ENCODE peak calls at places on chromosomes 4 and X, in ten cellular contexts. L is NB4, J is PC-9, N is tibial nerve, I is IMR-90, O is foreskin fibroblast, E is heart right ventricle, U is endothelial cell of umbilical vein, T is Peyer's patch, B is A549. H is an unnamed sample.

GRCh38 chr4:100707786-100708185 is 190.0 kb upstream of the EMCN start:
- DNase-seq in L (no peak), J (no peak), N (no peak), I (no peak), O (no peak), E (no peak), U (no peak), T (no peak), B (no peak), H (no peak)

GRCh38 chrX:137194164-137194563 is 160.4 kb upstream of the GPR101 start:
- DNase-seq in L (peak), J (peak), N (no peak), I (peak), O (no peak), E (peak), U (peak), T (no peak), B (peak), H (no peak)

GRCh38 chrX:71143508-71143907 is 1.1 kb upstream of the NLGN3 start:
- DNase-seq in L (no peak), J (no peak), N (peak), I (peak), O (peak), E (no peak), U (no peak), T (no peak), B (no peak), H (no peak)

GRCh38 chrX:24542756-24543155 is 77.7 kb downstream of the PDK3 start:
- DNase-seq in L (no peak), J (no peak), N (no peak), I (no peak), O (no peak), E (no peak), U (peak), T (no peak), B (no peak), H (no peak)

GRCh38 chr4:39305902-39306677 is 60.1 kb downstream of the RFC1 start:
- DNase-seq in L (peak), J (no peak), N (no peak), I (no peak), O (peak), E (no peak), U (no peak), T (no peak), B (no peak), H (no peak)

GRCh38 chr4:41181037-41181436 is 33.3 kb downstream of the APBB2 start:
- DNase-seq in L (no peak), J (no peak), N (no peak), I (no peak), O (no peak), E (no peak), U (no peak), T (no peak), B (no peak), H (no peak)

GRCh38 chr4:87732033-87732770 is 67.2 kb upstream of the IBSP start:
- DNase-seq in L (peak), J (no peak), N (no peak), I (no peak), O (no peak), E (no peak), U (no peak), T (no peak), B (no peak), H (peak)

GRCh38 chr4:67220848-67221247 is 324.5 kb downstream of the CENPC start:
- DNase-seq in L (no peak), J (no peak), N (no peak), I (no peak), O (no peak), E (no peak), U (no peak), T (no peak), B (no peak), H (no peak)

GRCh38 chr4:5660185-5660584 is 48.2 kb downstream of the EVC2 start:
- DNase-seq in L (no peak), J (no peak), N (no peak), I (peak), O (no peak), E (no peak), U (no peak), T (no peak), B (no peak), H (no peak)

GRCh38 chrX:120428309-120428708 is 40.8 kb downstream of the LAMP2 start:
- DNase-seq in L (no peak), J (no peak), N (no peak), I (no peak), O (no peak), E (no peak), U (peak), T (no peak), B (no peak), H (no peak)

GRCh38 chr4:64598068-64598467 is 188.8 kb upstream of the TECRL start:
- DNase-seq in L (no peak), J (no peak), N (no peak), I (no peak), O (no peak), E (no peak), U (no peak), T (no peak), B (no peak), H (no peak)

GRCh38 chrX:19272452-19272851 is 71.3 kb upstream of the PDHA1 start:
- DNase-seq in L (no peak), J (no peak), N (no peak), I (peak), O (no peak), E (no peak), U (no peak), T (no peak), B (no peak), H (no peak)

GRCh38 chrX:47560179-47560830 is 700 bp upstream of the ARAF start:
- DNase-seq in L (no peak), J (no peak), N (no peak), I (peak), O (no peak), E (no peak), U (no peak), T (no peak), B (no peak), H (no peak)

GRCh38 chrX:108029928-108030711 is 14.7 kb upstream of the VSIG1 start:
- DNase-seq in L (no peak), J (no peak), N (no peak), I (no peak), O (no peak), E (no peak), U (no peak), T (no peak), B (no peak), H (no peak)

GRCh38 chr4:178395798-178396197 is 953.6 kb upstream of the AGA start:
- DNase-seq in L (peak), J (no peak), N (no peak), I (no peak), O (no peak), E (no peak), U (no peak), T (no peak), B (no peak), H (no peak)

GRCh38 chr4:36414248-36414647 is 132.8 kb downstream of the DTHD1 start:
- DNase-seq in L (peak), J (no peak), N (no peak), I (no peak), O (no peak), E (no peak), U (no peak), T (no peak), B (no peak), H (no peak)

GRCh38 chrX:134764202-134764785 is 106.0 kb upstream of the PLAC1 start:
- DNase-seq in L (peak), J (no peak), N (no peak), I (no peak), O (no peak), E (no peak), U (peak), T (no peak), B (peak), H (no peak)

GRCh38 chrX:13476384-13476783 is 93.0 kb upstream of the EGFL6 start:
- DNase-seq in L (no peak), J (no peak), N (no peak), I (no peak), O (no peak), E (no peak), U (no peak), T (no peak), B (no peak), H (no peak)

GRCh38 chr4:3353747-3354454 is 61.1 kb downstream of the RGS12 start:
- DNase-seq in L (no peak), J (no peak), N (no peak), I (no peak), O (no peak), E (no peak), U (no peak), T (no peak), B (no peak), H (no peak)

GRCh38 chr4:132542228-132542627 is 606.9 kb upstream of the PCDH10 start:
- DNase-seq in L (no peak), J (no peak), N (no peak), I (no peak), O (no peak), E (no peak), U (no peak), T (no peak), B (no peak), H (no peak)

GRCh38 chr4:60590116-60590515 is 610.0 kb upstream of the ADGRL3 start:
- DNase-seq in L (no peak), J (no peak), N (no peak), I (no peak), O (no peak), E (no peak), U (no peak), T (no peak), B (no peak), H (no peak)

GRCh38 chrX:37455381-37455780 is 106.2 kb downstream of the PRRG1 start:
- DNase-seq in L (no peak), J (no peak), N (no peak), I (no peak), O (no peak), E (no peak), U (no peak), T (no peak), B (no peak), H (no peak)

GRCh38 chrX:63503541-63503940 is 152.4 kb upstream of the SPIN4 start:
- DNase-seq in L (no peak), J (no peak), N (no peak), I (peak), O (peak), E (no peak), U (peak), T (no peak), B (no peak), H (no peak)

GRCh38 chr4:182705389-182705788 is 211.8 kb downstream of the DCTD start:
- DNase-seq in L (no peak), J (no peak), N (no peak), I (no peak), O (no peak), E (no peak), U (no peak), T (no peak), B (no peak), H (no peak)

GRCh38 chr4:116015062-116015461 is 901.6 kb upstream of the NDST4 start:
- DNase-seq in L (peak), J (no peak), N (no peak), I (no peak), O (no peak), E (no peak), U (no peak), T (no peak), B (no peak), H (no peak)

GRCh38 chrX:154353172-154353843 is 21.1 kb downstream of the FLNA start:
- DNase-seq in L (no peak), J (peak), N (no peak), I (no peak), O (no peak), E (no peak), U (no peak), T (no peak), B (no peak), H (no peak)

GRCh38 chrX:24245201-24245600 is 68.7 kb downstream of the SUPT20HL2 start:
- DNase-seq in L (no peak), J (no peak), N (no peak), I (peak), O (peak), E (no peak), U (no peak), T (no peak), B (peak), H (peak)

GRCh38 chr4:10074767-10075105 is 41.9 kb downstream of the WDR1 start:
- DNase-seq in L (peak), J (no peak), N (no peak), I (peak), O (peak), E (no peak), U (peak), T (peak), B (peak), H (no peak)

GRCh38 chrX:23699636-23700194 is 32.4 kb downstream of the PRDX4 start:
- DNase-seq in L (peak), J (no peak), N (peak), I (peak), O (no peak), E (peak), U (no peak), T (peak), B (no peak), H (no peak)

GRCh38 chr4:113555868-113556267 is 205.7 kb downstream of the CAMK2D start:
- DNase-seq in L (peak), J (no peak), N (no peak), I (no peak), O (no peak), E (peak), U (no peak), T (no peak), B (no peak), H (no peak)

GRCh38 chrX:48649109-48649508 is 34.5 kb upstream of the WAS start:
- DNase-seq in L (no peak), J (no peak), N (no peak), I (peak), O (no peak), E (no peak), U (no peak), T (no peak), B (no peak), H (no peak)

GRCh38 chr4:137997496-137997895 is 244.7 kb downstream of the SLC7A11 start:
- DNase-seq in L (no peak), J (no peak), N (no peak), I (no peak), O (no peak), E (no peak), U (no peak), T (no peak), B (no peak), H (no peak)

GRCh38 chrX:88828011-88828410 is 81.0 kb downstream of the CPXCR1 start:
- DNase-seq in L (no peak), J (no peak), N (no peak), I (no peak), O (no peak), E (no peak), U (no peak), T (no peak), B (no peak), H (no peak)

GRCh38 chrX:123184858-123185251 is 777 bp downstream of the GRIA3 start:
- DNase-seq in L (no peak), J (no peak), N (no peak), I (no peak), O (no peak), E (no peak), U (no peak), T (no peak), B (no peak), H (no peak)

DNA sequence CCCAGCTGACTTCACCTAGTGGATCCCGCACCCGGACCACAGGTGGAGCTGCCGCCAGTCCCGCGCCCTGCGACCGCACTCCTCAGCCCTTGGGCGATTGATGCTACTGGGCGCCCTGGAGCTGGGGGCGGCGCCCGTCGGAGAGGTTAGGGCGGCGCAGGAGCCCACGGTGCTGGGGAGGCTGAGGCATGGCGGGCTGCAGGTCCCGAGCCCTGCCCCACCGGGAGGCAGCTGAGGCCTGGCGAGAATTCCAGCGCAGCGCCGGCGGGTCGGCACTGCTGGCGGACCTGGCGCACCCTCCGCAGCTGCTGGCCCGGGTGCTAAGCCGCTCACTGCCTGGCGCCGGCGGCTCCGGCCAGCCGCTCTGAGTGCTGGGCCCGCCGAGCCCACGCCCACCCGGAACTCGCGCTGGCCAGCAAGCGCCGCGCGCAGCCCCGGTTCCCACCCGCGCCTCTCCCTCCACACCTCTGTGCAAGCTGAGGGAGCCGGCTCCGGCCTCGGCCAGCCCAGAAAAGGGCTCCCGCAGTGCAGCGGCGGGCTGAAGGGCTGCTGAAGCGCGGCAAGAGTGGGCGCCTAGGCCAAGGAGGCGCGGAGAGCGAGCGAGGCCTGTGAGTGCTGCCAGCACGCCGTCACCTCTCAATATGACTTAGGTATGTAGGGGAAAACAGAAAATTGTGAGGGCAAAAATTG is 1256.6 kb downstream of the STIM2 start:
- DNase-seq in L (no peak), J (no peak), N (no peak), I (no peak), O (no peak), E (no peak), U (no peak), T (no peak), B (no peak), H (no peak)
- H3K4me3 ChIP-seq in L (no peak), J (no peak), N (no peak), I (no peak), O (no peak), E (no peak), U (no peak), T (no peak), B (no peak), H (no peak)

DNA sequence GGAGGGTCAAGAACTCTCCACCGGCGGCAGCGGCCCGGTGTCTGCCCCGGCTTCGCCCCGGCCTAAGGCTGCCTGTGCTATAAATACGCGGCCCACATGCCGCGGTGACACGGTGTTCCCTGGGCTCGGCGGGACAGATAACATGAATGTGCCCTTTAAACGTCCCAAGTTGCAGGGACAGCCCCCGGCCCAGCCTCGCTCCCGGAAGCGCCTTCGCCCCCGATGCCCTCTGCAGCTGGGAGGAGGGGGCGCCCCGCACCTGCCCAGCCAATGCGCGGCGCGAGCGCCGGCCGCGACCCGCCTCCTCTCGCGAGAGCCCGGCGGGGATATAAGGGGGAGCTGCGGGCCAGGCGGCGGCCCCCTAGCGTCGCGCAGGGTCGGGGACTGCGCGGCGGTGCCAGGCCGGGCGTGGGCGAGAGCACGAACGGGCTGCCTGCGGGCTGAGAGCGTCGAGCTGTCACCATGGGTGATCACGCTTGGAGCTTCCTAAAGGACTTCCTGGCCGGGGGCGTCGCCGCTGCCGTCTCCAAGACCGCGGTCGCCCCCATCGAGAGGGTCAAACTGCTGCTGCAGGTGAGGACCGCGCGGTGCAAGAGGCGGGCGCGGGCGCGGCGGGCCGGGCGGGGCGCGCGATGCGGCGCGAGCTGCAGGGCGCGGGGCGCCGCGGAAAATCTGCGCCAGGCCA is at the start of gene SLC25A4:
- DNase-seq in L (peak), J (peak), N (peak), I (peak), O (peak), E (peak), U (peak), T (peak), B (peak), H (peak)
- TF ChIP-seq CTCF in L (no peak), J (no peak), N (peak), I (peak), O (peak), E (peak), U (peak), T (peak), B (peak), H (peak)

GRCh38 chr4:8939160-8939855 is 67.7 kb upstream of the HMX1 start:
- DNase-seq in L (no peak), J (no peak), N (no peak), I (no peak), O (no peak), E (no peak), U (no peak), T (no peak), B (no peak), H (no peak)
- H3K4me3 ChIP-seq in L (no peak), J (no peak), N (no peak), I (no peak), O (no peak), E (no peak), U (no peak), T (no peak), B (no peak), H (no peak)

GRCh38 chr4:51842554-51843308 is at the start of gene DCUN1D4:
- DNase-seq in L (peak), J (peak), N (peak), I (peak), O (peak), E (peak), U (peak), T (peak), B (peak), H (peak)
- TF ChIP-seq CTCF in L (no peak), J (no peak), N (peak), I (peak), O (peak), E (peak), U (peak), T (peak), B (no peak), H (peak)

DNA sequence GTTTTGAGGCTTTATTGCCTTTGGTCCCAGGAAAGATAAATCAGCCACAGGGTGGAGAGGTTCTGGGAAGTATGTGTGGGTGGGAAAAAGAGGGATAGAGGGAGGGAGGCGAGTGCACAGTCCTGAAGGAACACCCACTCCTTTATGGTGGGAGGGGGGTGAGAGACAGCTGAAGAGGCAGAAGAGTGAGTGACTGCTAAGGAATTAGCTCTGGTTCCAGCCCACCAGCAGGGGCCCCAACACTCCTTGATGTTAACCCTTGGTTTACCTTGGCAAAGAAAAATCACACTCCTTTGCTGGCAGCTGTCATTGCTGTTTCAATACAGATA is 82.0 kb downstream of the HS6ST2 start:
- DNase-seq in L (no peak), J (no peak), N (no peak), I (no peak), O (no peak), E (no peak), U (no peak), T (no peak), B (no peak), H (no peak)
- H3K4me3 ChIP-seq in L (no peak), J (no peak), N (no peak), I (no peak), O (no peak), E (no peak), U (no peak), T (no peak), B (no peak), H (no peak)

DNA sequence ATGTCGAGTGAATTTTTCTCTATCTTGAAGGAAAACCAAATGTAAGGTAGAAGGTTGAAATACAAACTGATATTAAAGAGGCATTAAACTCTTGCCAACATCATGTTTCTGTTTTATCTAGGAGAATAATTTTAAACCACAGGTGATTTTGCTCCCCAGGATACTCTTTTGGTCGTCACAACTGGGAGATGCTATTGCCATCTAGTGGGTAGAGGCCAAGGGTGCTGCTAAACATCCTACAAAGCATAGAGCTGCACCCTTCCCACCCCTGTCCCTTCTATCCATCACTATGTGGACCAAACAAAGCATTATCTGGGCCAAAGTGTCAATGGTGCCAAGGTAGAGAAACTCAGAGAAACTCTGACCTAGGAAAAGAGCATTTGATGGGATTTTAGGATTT is 154.6 kb upstream of the MAGEB2 start:
- DNase-seq in L (peak), J (no peak), N (no peak), I (peak), O (no peak), E (no peak), U (peak), T (no peak), B (no peak), H (no peak)
- TF ChIP-seq CTCF in L (peak), J (peak), N (no peak), I (peak), O (peak), E (peak), U (peak), T (no peak), B (peak), H (peak)

DNA sequence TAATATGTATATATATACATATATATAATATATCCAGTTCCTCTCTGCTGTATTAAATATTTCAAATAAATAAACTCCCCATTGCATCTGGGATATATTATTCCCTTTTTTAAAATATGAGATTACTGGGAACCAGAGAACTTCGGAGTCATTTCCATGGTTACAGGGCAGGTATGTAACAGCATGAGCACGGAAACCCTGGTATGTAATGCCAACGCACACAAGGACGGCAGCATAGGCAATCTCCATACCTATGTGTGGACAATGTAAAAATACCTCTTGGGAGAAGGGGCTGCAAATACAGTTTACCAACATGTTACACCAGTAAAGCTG is 62.8 kb downstream of the NUDT10 start:
- DNase-seq in L (no peak), J (no peak), N (no peak), I (no peak), O (no peak), E (no peak), U (no peak), T (no peak), B (no peak), H (no peak)
- H3K4me3 ChIP-seq in L (no peak), J (no peak), N (peak), I (no peak), O (no peak), E (peak), U (no peak), T (peak), B (no peak), H (no peak)